ENCODE peak calls at places on chromosomes 16 and 17, in eight cellular contexts. Y, U, M, O, E, Z, D and R are unnamed samples.
A peak's percentile ranks its signal among the peaks of the same experiment; 100 is the strongest.

GRCh38 chr16:17828012-17828411 is 357.3 kb upstream of the XYLT1 start:
- DNase-seq in U (no peak), Z (peak; percentile 4), E (peak; percentile 65), M (peak; percentile 22), Y (no peak), D (peak; percentile 88), O (peak; percentile 12), R (no peak)

GRCh38 chr17:1486802-1487695 is 5.4 kb downstream of the MYO1C start:
- DNase-seq in M (no peak), E (peak; percentile 79), Z (peak; percentile 78), O (no peak), D (peak; percentile 34), Y (peak; percentile 71), U (peak; percentile 65), R (no peak)

GRCh38 chr17:57035971-57036481 is 49.0 kb upstream of the AKAP1 start:
- DNase-seq in M (no peak), Y (no peak), U (no peak), E (no peak), D (no peak), Z (no peak), O (no peak), R (no peak)

GRCh38 chr16:13911306-13911705 is 8.6 kb upstream of the ERCC4 start:
- DNase-seq in Y (no peak), E (no peak), U (no peak), O (no peak), Z (no peak), M (no peak), D (no peak), R (no peak)

GRCh38 chr16:23318639-23319038 is 16.5 kb downstream of the SCNN1B start:
- DNase-seq in M (no peak), E (no peak), Y (no peak), D (no peak), U (no peak), Z (no peak), O (no peak), R (no peak)

GRCh38 chr16:20628213-20628612 is 52.0 kb upstream of the ACSM2B start:
- DNase-seq in O (no peak), Z (no peak), Y (no peak), D (no peak), E (no peak), U (no peak), M (no peak), R (no peak)

GRCh38 chr17:78736526-78737079 is 45.5 kb downstream of the CYTH1 start:
- DNase-seq in D (no peak), Y (peak; percentile 64), Z (peak; percentile 85), U (peak; percentile 39), O (peak; percentile 18), E (no peak), M (no peak), R (no peak)

GRCh38 chr16:85415196-85415988 is 197.7 kb upstream of the GSE1 start:
- DNase-seq in U (no peak), Z (no peak), M (no peak), Y (no peak), D (no peak), O (no peak), E (no peak), R (no peak)